ENCODE peak calls at places on chromosome 5, in eight cellular contexts. Y, C, F, P, Z, O, X and Q are unnamed samples.

GRCh38 chr5:168291281-168291960 is at the start of gene WWC1:
- DNase-seq in F (peak; percentile 32), C (peak; percentile 82), Z (no peak), P (peak; percentile 93), O (peak; percentile 99), X (peak; percentile 76), Y (no peak), Q (no peak)

GRCh38 chr5:130282044-130282443 is 377.8 kb downstream of the CHSY3 start:
- DNase-seq in Z (no peak), X (no peak), P (no peak), O (no peak), C (no peak), Y (peak; percentile 75), F (no peak), Q (peak; percentile 19)

GRCh38 chr5:937151-937924 is 44.7 kb downstream of the TRIP13 start:
- DNase-seq in X (no peak), Z (no peak), P (no peak), Y (no peak), C (no peak), F (no peak), O (no peak), Q (no peak)

GRCh38 chr5:139710370-139711066 is 62.4 kb downstream of the CXXC5 start:
- DNase-seq in P (peak; percentile 98), Z (peak; percentile 39), O (peak; percentile 38), F (no peak), C (peak; percentile 87), X (peak; percentile 71), Y (peak; percentile 50), Q (no peak)

GRCh38 chr5:21823588-21823987 is 1029.6 kb downstream of the CDH12 start:
- DNase-seq in P (no peak), X (no peak), F (no peak), C (no peak), Y (peak; percentile 61), Z (no peak), O (no peak), Q (no peak)

GRCh38 chr5:25540628-25541027 is 895.9 kb upstream of the CDH10 start:
- DNase-seq in Y (no peak), X (no peak), Z (no peak), F (no peak), P (no peak), O (no peak), C (no peak), Q (no peak)

GRCh38 chr5:140672455-140673186 is 755 bp downstream of the DND1 start:
- DNase-seq in Z (no peak), C (peak; percentile 41), F (no peak), X (no peak), P (peak; percentile 54), O (peak; percentile 36), Y (peak; percentile 18), Q (no peak)

GRCh38 chr5:158117467-158118165 is 258.7 kb upstream of the CLINT1 start:
- DNase-seq in Y (peak; percentile 21), F (no peak), Z (no peak), X (no peak), P (no peak), C (no peak), O (no peak), Q (no peak)

GRCh38 chr5:177304392-177305119 is 957 bp downstream of the PRELID1 start:
- DNase-seq in O (no peak), X (no peak), Z (no peak), C (peak; percentile 47), P (peak; percentile 39), Y (peak; percentile 35), F (no peak), Q (peak; percentile 83)

GRCh38 chr5:33892419-33893151 is 795 bp upstream of the ADAMTS12 start:
- DNase-seq in O (peak; percentile 81), F (no peak), Z (no peak), Y (peak; percentile 93), X (no peak), C (no peak), P (peak; percentile 73), Q (no peak)

GRCh38 chr5:140311011-140311467 is 8.1 kb upstream of the PFDN1 start:
- DNase-seq in F (no peak), P (no peak), O (no peak), Z (no peak), X (no peak), Y (peak; percentile 94), C (no peak), Q (no peak)

GRCh38 chr5:10243660-10244240 is 5.9 kb downstream of the ATPSCKMT start:
- DNase-seq in O (no peak), C (no peak), Y (no peak), Z (no peak), X (no peak), F (no peak), P (no peak), Q (no peak)

GRCh38 chr5:87074934-87075541 is 192.6 kb upstream of the RASA1 start:
- DNase-seq in O (peak; percentile 86), X (peak; percentile 17), F (no peak), Y (no peak), C (no peak), P (no peak), Z (no peak), Q (no peak)

GRCh38 chr5:82312373-82312856 is 34.3 kb upstream of the RPS23 start:
- DNase-seq in P (peak; percentile 91), C (peak; percentile 75), O (peak; percentile 73), X (peak; percentile 4), F (peak; percentile 62), Z (no peak), Y (peak; percentile 87), Q (peak; percentile 89)

GRCh38 chr5:21711854-21712752 is 1141.0 kb downstream of the CDH12 start:
- DNase-seq in Y (no peak), X (no peak), C (no peak), O (no peak), F (no peak), Z (no peak), P (peak; percentile 71), Q (no peak)

GRCh38 chr5:116573279-116573616 is 1.4 kb downstream of the SEMA6A start:
- DNase-seq in C (peak; percentile 62), X (no peak), P (no peak), Z (no peak), Y (no peak), F (no peak), O (peak; percentile 58), Q (no peak)

GRCh38 chr5:35924950-35925722 is 13.3 kb downstream of the CAPSL start:
- DNase-seq in X (peak; percentile 82), Z (peak; percentile 70), C (peak; percentile 73), Y (peak; percentile 70), P (peak; percentile 86), F (peak; percentile 38), O (peak; percentile 47), Q (peak; percentile 38)

GRCh38 chr5:135126688-135127603 is 92.9 kb upstream of the PITX1 start:
- DNase-seq in Z (no peak), F (no peak), Y (no peak), X (no peak), P (peak; percentile 65), C (no peak), O (peak; percentile 69), Q (no peak)

GRCh38 chr5:90473321-90474234 is 993 bp downstream of the MBLAC2 start:
- DNase-seq in F (no peak), X (peak; percentile 4), Z (peak; percentile 4), O (peak; percentile 39), P (peak; percentile 71), C (peak; percentile 67), Y (peak; percentile 50), Q (no peak)

GRCh38 chr5:124935060-124935459 is 188.6 kb upstream of the ZNF608 start:
- DNase-seq in O (no peak), X (no peak), Z (no peak), C (no peak), P (no peak), Y (no peak), F (no peak), Q (no peak)

GRCh38 chr5:96597441-96598020 is 64.6 kb upstream of the CAST start:
- DNase-seq in C (no peak), X (no peak), P (no peak), Y (peak; percentile 60), Z (no peak), F (peak; percentile 92), O (no peak), Q (no peak)

GRCh38 chr5:150299571-150300327 is 3.0 kb downstream of the ARSI start:
- DNase-seq in P (peak; percentile 28), C (no peak), Y (no peak), Z (no peak), F (no peak), O (no peak), X (no peak), Q (no peak)

GRCh38 chr5:117701067-117701466 is 1126.4 kb upstream of the SEMA6A start:
- DNase-seq in X (no peak), Z (no peak), P (no peak), Y (peak; percentile 21), F (no peak), O (no peak), C (no peak), Q (no peak)

GRCh38 chr5:13843181-13843846 is 101.2 kb downstream of the DNAH5 start:
- DNase-seq in F (no peak), C (no peak), P (no peak), X (no peak), Y (no peak), O (no peak), Z (no peak), Q (no peak)

GRCh38 chr5:68270576-68270975 is 55.0 kb downstream of the PIK3R1 start:
- DNase-seq in P (no peak), Z (no peak), Y (no peak), O (no peak), X (no peak), C (no peak), F (no peak), Q (no peak)

GRCh38 chr5:179822444-179822990 is 1.8 kb downstream of the SQSTM1 start:
- DNase-seq in P (no peak), Z (no peak), C (no peak), X (no peak), Y (no peak), O (no peak), F (no peak), Q (no peak)

GRCh38 chr5:97412959-97413358 is 229.9 kb upstream of the RIOK2 start:
- DNase-seq in P (no peak), C (no peak), Y (no peak), O (no peak), X (no peak), Z (no peak), F (no peak), Q (no peak)

GRCh38 chr5:61263072-61263471 is 69.0 kb upstream of the ZSWIM6 start:
- DNase-seq in Y (no peak), F (no peak), Z (no peak), P (no peak), O (no peak), X (no peak), C (no peak), Q (no peak)

GRCh38 chr5:144122081-144122480 is 48.4 kb downstream of the YIPF5 start:
- DNase-seq in X (no peak), Z (no peak), C (no peak), P (no peak), O (no peak), Y (no peak), F (no peak), Q (no peak)

GRCh38 chr5:36496471-36496870 is 109.9 kb upstream of the SLC1A3 start:
- DNase-seq in O (no peak), Z (no peak), C (no peak), P (no peak), X (no peak), F (no peak), Y (no peak), Q (no peak)

GRCh38 chr5:171706736-171707440 is 78.7 kb upstream of the SMIM23 start:
- DNase-seq in F (no peak), Y (no peak), O (no peak), X (no peak), P (no peak), Z (no peak), C (no peak), Q (peak; percentile 4)

GRCh38 chr5:80187274-80187673 is 68.6 kb downstream of the SERINC5 start:
- DNase-seq in X (no peak), P (no peak), Y (no peak), F (no peak), C (no peak), O (no peak), Z (no peak), Q (no peak)

GRCh38 chr5:10288600-10289213 is 19.0 kb downstream of the CMBL start:
- DNase-seq in X (peak; percentile 16), Y (no peak), F (no peak), C (no peak), P (peak; percentile 74), Z (no peak), O (peak; percentile 89), Q (peak; percentile 92)

GRCh38 chr5:35404701-35405100 is 174.4 kb upstream of the PRLR start:
- DNase-seq in Y (no peak), C (no peak), F (no peak), P (no peak), O (no peak), Z (no peak), X (no peak), Q (no peak)